ENCODE peak calls at places on chromosomes 6 and 20, in ten cellular contexts. One of them, this sample, is unnamed.

GRCh38 chr6:24183584-24183983 is 57.6 kb downstream of the NRSN1 start:
- DNase-seq in HT1080: no peak
- DNase-seq in memory B cell: no peak
- DNase-seq in PC-9: no peak
- DNase-seq in SIG-M5: no peak
- DNase-seq in kidney tubule cell: no peak
- DNase-seq in HS-27A: no peak
- DNase-seq in activated T-helper 1 cell treated with anti-CD3 and anti-CD28 coated beads, Interleukin-2, amount 50 U/mL, for 16 hours: no peak
- DNase-seq in Peyer's patch: no peak
- DNase-seq in AG09309: no peak
- DNase-seq in this sample: no peak

GRCh38 chr6:34414999-34415858 is 10.6 kb downstream of the RPS10 start:
- DNase-seq in activated T-helper 1 cell treated with anti-CD3 and anti-CD28 coated beads, Interleukin-2, amount 50 U/mL, for 16 hours: no peak
- DNase-seq in SIG-M5: no peak
- DNase-seq in Peyer's patch: no peak
- DNase-seq in HT1080: peak; percentile 55
- DNase-seq in PC-9: peak; percentile 60
- DNase-seq in HS-27A: no peak
- DNase-seq in AG09309: peak; percentile 60
- DNase-seq in kidney tubule cell: peak; percentile 66
- DNase-seq in memory B cell: peak; percentile 35
- DNase-seq in this sample: no peak

GRCh38 chr20:34669094-34669493 is 7.8 kb downstream of the PIGU start:
- DNase-seq in SIG-M5: no peak
- DNase-seq in HT1080: no peak
- DNase-seq in memory B cell: no peak
- DNase-seq in Peyer's patch: no peak
- DNase-seq in AG09309: no peak
- DNase-seq in activated T-helper 1 cell treated with anti-CD3 and anti-CD28 coated beads, Interleukin-2, amount 50 U/mL, for 16 hours: no peak
- DNase-seq in kidney tubule cell: no peak
- DNase-seq in PC-9: no peak
- DNase-seq in HS-27A: no peak
- DNase-seq in this sample: no peak

GRCh38 chr20:62918137-62918536 is 8.2 kb downstream of the DIDO1 start:
- DNase-seq in SIG-M5: no peak
- DNase-seq in activated T-helper 1 cell treated with anti-CD3 and anti-CD28 coated beads, Interleukin-2, amount 50 U/mL, for 16 hours: no peak
- DNase-seq in HT1080: no peak
- DNase-seq in Peyer's patch: no peak
- DNase-seq in memory B cell: no peak
- DNase-seq in HS-27A: no peak
- DNase-seq in kidney tubule cell: no peak
- DNase-seq in PC-9: no peak
- DNase-seq in AG09309: no peak
- DNase-seq in this sample: peak; percentile 5

GRCh38 chr6:3405182-3405518 is 51.7 kb downstream of the SLC22A23 start:
- DNase-seq in memory B cell: no peak
- DNase-seq in kidney tubule cell: no peak
- DNase-seq in AG09309: no peak
- DNase-seq in HS-27A: no peak
- DNase-seq in Peyer's patch: no peak
- DNase-seq in activated T-helper 1 cell treated with anti-CD3 and anti-CD28 coated beads, Interleukin-2, amount 50 U/mL, for 16 hours: no peak
- DNase-seq in HT1080: no peak
- DNase-seq in SIG-M5: no peak
- DNase-seq in PC-9: no peak
- DNase-seq in this sample: no peak

GRCh38 chr6:108559884-108560462 is 744 bp upstream of the FOXO3 start:
- DNase-seq in Peyer's patch: no peak
- DNase-seq in AG09309: no peak
- DNase-seq in activated T-helper 1 cell treated with anti-CD3 and anti-CD28 coated beads, Interleukin-2, amount 50 U/mL, for 16 hours: no peak
- DNase-seq in SIG-M5: no peak
- DNase-seq in PC-9: peak; percentile 61
- DNase-seq in HT1080: peak; percentile 68
- DNase-seq in memory B cell: no peak
- DNase-seq in kidney tubule cell: peak; percentile 79
- DNase-seq in HS-27A: no peak
- DNase-seq in this sample: peak; percentile 78

GRCh38 chr6:118685823-118686449 is 34.5 kb upstream of the CEP85L start:
- DNase-seq in HT1080: no peak
- DNase-seq in AG09309: no peak
- DNase-seq in PC-9: peak; percentile 41
- DNase-seq in kidney tubule cell: no peak
- DNase-seq in HS-27A: no peak
- DNase-seq in Peyer's patch: no peak
- DNase-seq in memory B cell: no peak
- DNase-seq in activated T-helper 1 cell treated with anti-CD3 and anti-CD28 coated beads, Interleukin-2, amount 50 U/mL, for 16 hours: no peak
- DNase-seq in SIG-M5: no peak
- DNase-seq in this sample: peak; percentile 20

GRCh38 chr6:42813906-42814444 is 32.1 kb downstream of the BICRAL start:
- DNase-seq in AG09309: no peak
- DNase-seq in HS-27A: no peak
- DNase-seq in memory B cell: no peak
- DNase-seq in SIG-M5: no peak
- DNase-seq in kidney tubule cell: no peak
- DNase-seq in Peyer's patch: no peak
- DNase-seq in PC-9: no peak
- DNase-seq in HT1080: no peak
- DNase-seq in activated T-helper 1 cell treated with anti-CD3 and anti-CD28 coated beads, Interleukin-2, amount 50 U/mL, for 16 hours: no peak
- DNase-seq in this sample: no peak

GRCh38 chr6:154164397-154164796 is 125.4 kb downstream of the OPRM1 start:
- DNase-seq in HT1080: no peak
- DNase-seq in activated T-helper 1 cell treated with anti-CD3 and anti-CD28 coated beads, Interleukin-2, amount 50 U/mL, for 16 hours: no peak
- DNase-seq in HS-27A: no peak
- DNase-seq in kidney tubule cell: peak; percentile 82
- DNase-seq in memory B cell: no peak
- DNase-seq in AG09309: peak; percentile 74
- DNase-seq in PC-9: no peak
- DNase-seq in Peyer's patch: no peak
- DNase-seq in SIG-M5: no peak
- DNase-seq in this sample: no peak

GRCh38 chr6:37029249-37029959 is 23.9 kb downstream of the FGD2 start:
- DNase-seq in SIG-M5: no peak
- DNase-seq in PC-9: peak; percentile 96
- DNase-seq in AG09309: peak; percentile 40
- DNase-seq in activated T-helper 1 cell treated with anti-CD3 and anti-CD28 coated beads, Interleukin-2, amount 50 U/mL, for 16 hours: no peak
- DNase-seq in memory B cell: peak; percentile 45
- DNase-seq in HT1080: peak; percentile 86
- DNase-seq in Peyer's patch: no peak
- DNase-seq in kidney tubule cell: peak; percentile 94
- DNase-seq in HS-27A: peak; percentile 52
- DNase-seq in this sample: peak; percentile 73

GRCh38 chr6:87154641-87155271 is 609 bp upstream of the ZNF292 start:
- DNase-seq in Peyer's patch: no peak
- DNase-seq in AG09309: peak; percentile 60
- DNase-seq in activated T-helper 1 cell treated with anti-CD3 and anti-CD28 coated beads, Interleukin-2, amount 50 U/mL, for 16 hours: peak; percentile 56
- DNase-seq in HT1080: no peak
- DNase-seq in kidney tubule cell: peak; percentile 87
- DNase-seq in SIG-M5: peak; percentile 64
- DNase-seq in PC-9: peak; percentile 50
- DNase-seq in HS-27A: no peak
- DNase-seq in memory B cell: peak; percentile 67
- DNase-seq in this sample: no peak

GRCh38 chr20:46939566-46939965 is 44.9 kb downstream of the EYA2 start:
- DNase-seq in Peyer's patch: no peak
- DNase-seq in SIG-M5: no peak
- DNase-seq in activated T-helper 1 cell treated with anti-CD3 and anti-CD28 coated beads, Interleukin-2, amount 50 U/mL, for 16 hours: no peak
- DNase-seq in HS-27A: no peak
- DNase-seq in kidney tubule cell: no peak
- DNase-seq in AG09309: no peak
- DNase-seq in memory B cell: no peak
- DNase-seq in HT1080: no peak
- DNase-seq in PC-9: peak; percentile 42
- DNase-seq in this sample: no peak

GRCh38 chr6:132820629-132821381 is 6.4 kb downstream of the RPS12 start:
- DNase-seq in HT1080: peak; percentile 47
- DNase-seq in HS-27A: no peak
- DNase-seq in SIG-M5: no peak
- DNase-seq in PC-9: no peak
- DNase-seq in kidney tubule cell: peak; percentile 52
- DNase-seq in memory B cell: no peak
- DNase-seq in Peyer's patch: no peak
- DNase-seq in AG09309: no peak
- DNase-seq in activated T-helper 1 cell treated with anti-CD3 and anti-CD28 coated beads, Interleukin-2, amount 50 U/mL, for 16 hours: no peak
- DNase-seq in this sample: no peak

GRCh38 chr6:108736832-108737231 is 111.4 kb upstream of the ARMC2 start:
- DNase-seq in AG09309: no peak
- DNase-seq in activated T-helper 1 cell treated with anti-CD3 and anti-CD28 coated beads, Interleukin-2, amount 50 U/mL, for 16 hours: no peak
- DNase-seq in HS-27A: peak; percentile 74
- DNase-seq in Peyer's patch: no peak
- DNase-seq in HT1080: peak; percentile 96
- DNase-seq in kidney tubule cell: peak; percentile 88
- DNase-seq in SIG-M5: no peak
- DNase-seq in PC-9: peak; percentile 93
- DNase-seq in memory B cell: no peak
- DNase-seq in this sample: peak; percentile 43

GRCh38 chr6:27605401-27606342 is 132.8 kb upstream of the ZNF184 start:
- DNase-seq in HT1080: peak; percentile 91
- DNase-seq in HS-27A: peak; percentile 85
- DNase-seq in memory B cell: no peak
- DNase-seq in kidney tubule cell: peak; percentile 91
- DNase-seq in Peyer's patch: no peak
- DNase-seq in AG09309: no peak
- DNase-seq in PC-9: peak; percentile 77
- DNase-seq in activated T-helper 1 cell treated with anti-CD3 and anti-CD28 coated beads, Interleukin-2, amount 50 U/mL, for 16 hours: no peak
- DNase-seq in SIG-M5: no peak
- DNase-seq in this sample: peak; percentile 86

GRCh38 chr6:38404355-38404754 is 235.4 kb downstream of the BTBD9 start:
- DNase-seq in PC-9: no peak
- DNase-seq in HS-27A: no peak
- DNase-seq in activated T-helper 1 cell treated with anti-CD3 and anti-CD28 coated beads, Interleukin-2, amount 50 U/mL, for 16 hours: no peak
- DNase-seq in kidney tubule cell: peak; percentile 28
- DNase-seq in HT1080: no peak
- DNase-seq in AG09309: no peak
- DNase-seq in SIG-M5: no peak
- DNase-seq in Peyer's patch: no peak
- DNase-seq in memory B cell: no peak
- DNase-seq in this sample: no peak

GRCh38 chr20:63702036-63702665 is 5.6 kb downstream of the ARFRP1 start:
- DNase-seq in Peyer's patch: no peak
- DNase-seq in PC-9: no peak
- DNase-seq in kidney tubule cell: no peak
- DNase-seq in HT1080: no peak
- DNase-seq in SIG-M5: no peak
- DNase-seq in activated T-helper 1 cell treated with anti-CD3 and anti-CD28 coated beads, Interleukin-2, amount 50 U/mL, for 16 hours: no peak
- DNase-seq in AG09309: no peak
- DNase-seq in HS-27A: no peak
- DNase-seq in memory B cell: no peak
- DNase-seq in this sample: no peak

GRCh38 chr6:160088069-160088773 is 33.4 kb upstream of the SLC22A1 start:
- DNase-seq in kidney tubule cell: peak; percentile 68
- DNase-seq in memory B cell: no peak
- DNase-seq in AG09309: peak; percentile 85
- DNase-seq in Peyer's patch: peak; percentile 74
- DNase-seq in SIG-M5: no peak
- DNase-seq in activated T-helper 1 cell treated with anti-CD3 and anti-CD28 coated beads, Interleukin-2, amount 50 U/mL, for 16 hours: no peak
- DNase-seq in HS-27A: peak; percentile 23
- DNase-seq in HT1080: peak; percentile 68
- DNase-seq in PC-9: no peak
- DNase-seq in this sample: peak; percentile 63

GRCh38 chr6:31300797-31301196 is 28.9 kb upstream of the HLA-C start:
- DNase-seq in HT1080: no peak
- DNase-seq in SIG-M5: no peak
- DNase-seq in activated T-helper 1 cell treated with anti-CD3 and anti-CD28 coated beads, Interleukin-2, amount 50 U/mL, for 16 hours: no peak
- DNase-seq in AG09309: no peak
- DNase-seq in HS-27A: no peak
- DNase-seq in PC-9: no peak
- DNase-seq in kidney tubule cell: peak; percentile 7
- DNase-seq in Peyer's patch: no peak
- DNase-seq in memory B cell: no peak
- DNase-seq in this sample: no peak

GRCh38 chr6:21003780-21004541 is 469.7 kb downstream of the CDKAL1 start:
- DNase-seq in activated T-helper 1 cell treated with anti-CD3 and anti-CD28 coated beads, Interleukin-2, amount 50 U/mL, for 16 hours: no peak
- DNase-seq in HT1080: peak; percentile 80
- DNase-seq in PC-9: peak; percentile 65
- DNase-seq in HS-27A: peak; percentile 59
- DNase-seq in memory B cell: no peak
- DNase-seq in Peyer's patch: no peak
- DNase-seq in AG09309: no peak
- DNase-seq in SIG-M5: no peak
- DNase-seq in kidney tubule cell: peak; percentile 24
- DNase-seq in this sample: no peak

GRCh38 chr6:165832471-165832836 is 169.4 kb upstream of the PDE10A start:
- DNase-seq in kidney tubule cell: no peak
- DNase-seq in activated T-helper 1 cell treated with anti-CD3 and anti-CD28 coated beads, Interleukin-2, amount 50 U/mL, for 16 hours: no peak
- DNase-seq in PC-9: no peak
- DNase-seq in HT1080: no peak
- DNase-seq in Peyer's patch: no peak
- DNase-seq in HS-27A: no peak
- DNase-seq in SIG-M5: no peak
- DNase-seq in AG09309: no peak
- DNase-seq in memory B cell: no peak
- DNase-seq in this sample: no peak

GRCh38 chr6:12113190-12113578 is 101.1 kb downstream of the HIVEP1 start:
- DNase-seq in kidney tubule cell: peak; percentile 55
- DNase-seq in SIG-M5: no peak
- DNase-seq in Peyer's patch: no peak
- DNase-seq in activated T-helper 1 cell treated with anti-CD3 and anti-CD28 coated beads, Interleukin-2, amount 50 U/mL, for 16 hours: no peak
- DNase-seq in HS-27A: no peak
- DNase-seq in PC-9: no peak
- DNase-seq in AG09309: peak; percentile 33
- DNase-seq in HT1080: peak; percentile 94
- DNase-seq in memory B cell: no peak
- DNase-seq in this sample: no peak

GRCh38 chr6:43801489-43802181 is 31.6 kb downstream of the VEGFA start:
- DNase-seq in PC-9: no peak
- DNase-seq in memory B cell: no peak
- DNase-seq in AG09309: no peak
- DNase-seq in SIG-M5: no peak
- DNase-seq in Peyer's patch: no peak
- DNase-seq in HT1080: no peak
- DNase-seq in HS-27A: no peak
- DNase-seq in kidney tubule cell: no peak
- DNase-seq in activated T-helper 1 cell treated with anti-CD3 and anti-CD28 coated beads, Interleukin-2, amount 50 U/mL, for 16 hours: no peak
- DNase-seq in this sample: no peak

GRCh38 chr6:87628424-87628823 is 38.5 kb downstream of the ORC3 start:
- DNase-seq in PC-9: no peak
- DNase-seq in kidney tubule cell: no peak
- DNase-seq in HS-27A: no peak
- DNase-seq in activated T-helper 1 cell treated with anti-CD3 and anti-CD28 coated beads, Interleukin-2, amount 50 U/mL, for 16 hours: no peak
- DNase-seq in SIG-M5: no peak
- DNase-seq in Peyer's patch: no peak
- DNase-seq in HT1080: no peak
- DNase-seq in memory B cell: no peak
- DNase-seq in AG09309: no peak
- DNase-seq in this sample: no peak